ENCODE peak calls at places on chromosomes 5 and 9, in four cellular contexts. Q is sigmoid colon, V is PC-9, P is uterus. O is an unnamed sample.

GRCh38 chr5:16593630-16594029 is 23.2 kb downstream of the RETREG1 start:
- DNase-seq in Q (no peak), V (no peak), P (no peak), O (no peak)

GRCh38 chr5:55966284-55966683 is 28.5 kb downstream of the IL6ST start:
- DNase-seq in Q (no peak), V (no peak), P (no peak), O (no peak)

GRCh38 chr9:69097923-69098593 is 62.5 kb downstream of the FXN start:
- DNase-seq in Q (no peak), V (no peak), P (no peak), O (no peak)

GRCh38 chr9:113590991-113591898 is 127.7 kb downstream of the RGS3 start:
- DNase-seq in Q (peak), V (no peak), P (peak), O (no peak)

GRCh38 chr9:91421987-91422765 is 1.5 kb downstream of the NFIL3 start:
- DNase-seq in Q (no peak), V (peak), P (peak), O (no peak)

GRCh38 chr9:136621019-136621733 is 41.5 kb upstream of the EGFL7 start:
- DNase-seq in Q (no peak), V (no peak), P (no peak), O (no peak)

GRCh38 chr5:83988293-83988685 is 267.6 kb upstream of the HAPLN1 start:
- DNase-seq in Q (no peak), V (no peak), P (no peak), O (no peak)

GRCh38 chr9:88987646-88988045 is 3.6 kb upstream of the S1PR3 start:
- DNase-seq in Q (no peak), V (no peak), P (no peak), O (no peak)

GRCh38 chr9:92943062-92943616 is 4.2 kb upstream of the FGD3 start:
- DNase-seq in Q (no peak), V (no peak), P (no peak), O (no peak)

GRCh38 chr9:129839324-129840023 is 4.2 kb downstream of the USP20 start:
- DNase-seq in Q (no peak), V (no peak), P (no peak), O (no peak)

GRCh38 chr5:115333164-115333563 is 36.7 kb upstream of the CCDC112 start:
- DNase-seq in Q (no peak), V (no peak), P (no peak), O (no peak)

GRCh38 chr5:91061946-91062586 is 321.1 kb downstream of the ARRDC3 start:
- DNase-seq in Q (no peak), V (no peak), P (no peak), O (no peak)

GRCh38 chr9:4035809-4036208 is 264.1 kb downstream of the GLIS3 start:
- DNase-seq in Q (no peak), V (no peak), P (no peak), O (no peak)

GRCh38 chr5:122295138-122295537 is 16.9 kb upstream of the SNCAIP start:
- DNase-seq in Q (no peak), V (no peak), P (no peak), O (peak)

GRCh38 chr9:116687074-116687761 is at the start of gene TRIM32:
- DNase-seq in Q (peak), V (peak), P (peak), O (peak)

GRCh38 chr9:116686693-116687073 is 422 bp upstream of the TRIM32 start:
- DNase-seq in Q (no peak), V (no peak), P (no peak), O (no peak)

GRCh38 chr9:116687762-116688160 is 656 bp downstream of the TRIM32 start:
- DNase-seq in Q (no peak), V (no peak), P (no peak), O (no peak)

GRCh38 chr9:116683535-116683934 is 3.6 kb upstream of the TRIM32 start:
- DNase-seq in Q (no peak), V (no peak), P (no peak), O (no peak)

DNA sequence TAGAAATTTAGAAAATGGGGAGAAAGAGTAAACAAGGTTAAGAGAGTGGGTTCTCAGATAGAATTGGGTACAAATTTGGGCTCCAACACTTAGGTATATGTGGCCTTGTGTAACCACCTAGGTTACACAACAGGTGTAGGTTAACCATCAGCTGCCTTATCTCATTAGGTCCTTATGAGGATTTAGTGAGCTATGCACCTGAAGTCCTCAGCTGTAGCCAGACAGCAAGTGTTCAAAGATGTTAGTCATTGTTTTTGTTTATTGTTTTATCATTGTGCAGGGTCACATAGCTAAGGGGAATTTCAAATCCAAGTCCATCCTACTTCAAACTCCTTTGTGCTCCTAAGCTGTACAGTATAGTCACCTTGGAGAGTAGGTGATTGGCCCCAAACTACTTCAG is 970 bp upstream of the TRIM32 start:
- DNase-seq in Q (no peak), V (peak), P (no peak), O (no peak)
- H3K4me3 ChIP-seq in Q (peak), V (peak), P (no peak), O (peak)

GRCh38 chr9:124209279-124209678 is 48.5 kb upstream of the NEK6 start:
- DNase-seq in Q (peak), V (no peak), P (no peak), O (no peak)
- TF ChIP-seq CTCF in Q (no peak), V (no peak), P (no peak), O (no peak)

GRCh38 chr9:123365881-123366528 is 10.0 kb downstream of the CRB2 start:
- DNase-seq in Q (no peak), V (no peak), P (no peak), O (no peak)
- H3K4me3 ChIP-seq in Q (no peak), V (no peak), P (no peak), O (no peak)

GRCh38 chr5:9499498-9499876 is 46.4 kb downstream of the SEMA5A start:
- DNase-seq in Q (no peak), V (no peak), P (no peak), O (peak)

GRCh38 chr5:9496801-9497200 is 49.1 kb downstream of the SEMA5A start:
- DNase-seq in Q (no peak), V (no peak), P (no peak), O (no peak)

GRCh38 chr5:9500244-9500643 is 45.6 kb downstream of the SEMA5A start:
- DNase-seq in Q (no peak), V (no peak), P (no peak), O (no peak)

GRCh38 chr5:9497347-9497746 is 48.5 kb downstream of the SEMA5A start:
- DNase-seq in Q (no peak), V (no peak), P (no peak), O (no peak)

DNA sequence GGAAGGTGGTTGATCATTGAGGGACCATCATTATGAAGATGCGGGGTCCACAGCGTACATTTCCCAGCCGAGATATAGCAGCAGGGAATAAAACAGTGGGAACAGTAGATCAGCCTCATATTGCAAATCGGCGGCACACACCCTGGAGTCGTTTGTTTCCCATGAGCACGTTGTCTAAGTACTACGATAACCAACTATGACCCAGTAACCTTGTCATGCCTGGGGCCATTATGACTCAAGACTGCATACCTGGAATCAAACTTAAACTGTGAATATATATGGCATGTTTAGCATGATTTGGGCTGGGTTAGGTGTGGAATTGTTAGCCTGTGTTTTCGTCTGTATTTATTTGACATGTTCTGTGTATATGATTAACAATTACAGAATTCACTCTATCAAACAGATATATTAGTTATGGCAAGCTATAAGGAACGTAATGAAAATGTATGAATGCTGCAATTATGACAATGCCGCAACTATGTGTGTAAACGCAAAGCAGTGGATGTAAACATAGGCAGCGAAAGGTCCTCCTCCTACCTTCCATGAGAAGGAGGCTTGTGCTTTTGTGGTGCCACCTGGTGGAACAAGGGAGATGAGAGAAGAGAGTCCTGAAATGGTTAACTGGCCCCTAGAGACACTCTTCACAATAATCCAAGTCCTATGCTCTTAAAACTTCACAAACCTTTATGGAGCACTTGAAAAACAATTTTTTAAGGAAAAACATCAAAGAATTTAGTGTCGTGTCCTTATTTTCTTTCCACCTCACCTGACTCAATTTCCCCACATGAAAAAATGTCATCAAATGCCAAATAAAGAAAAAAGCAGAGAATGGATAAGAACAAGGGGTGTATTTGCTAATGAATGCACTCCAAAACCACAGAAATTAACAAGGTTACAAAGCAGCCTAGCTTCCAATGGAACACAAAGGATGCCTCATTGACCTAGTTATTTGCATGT is 47.1 kb downstream of the SEMA5A start:
- DNase-seq in Q (no peak), V (no peak), P (no peak), O (no peak)
- TF ChIP-seq CTCF in Q (no peak), V (peak), P (no peak), O (peak)